ENCODE peak calls at places on chromosome 22, in five cellular contexts. D is ovary; P is CD8-positive, alpha-beta memory T cell; T is Caco-2; O is heart left ventricle. K is an unnamed sample.

GRCh38 chr22:37051629-37052385 is at the start of gene KCTD17:
- DNase-seq in D (peak; percentile 71), P (peak; percentile 79), T (peak; percentile 84), O (peak; percentile 79), K (peak; percentile 82)

GRCh38 chr22:27195516-27195915 is 538.1 kb downstream of the MIAT start:
- DNase-seq in D (no peak), P (no peak), T (no peak), O (no peak), K (no peak)

GRCh38 chr22:39264344-39265116 is 19.7 kb upstream of the PDGFB start:
- DNase-seq in D (no peak), P (no peak), T (no peak), O (peak; percentile 65), K (no peak)

GRCh38 chr22:17767236-17768065 is 6.8 kb downstream of the BID start:
- DNase-seq in D (no peak), P (peak; percentile 72), T (no peak), O (no peak), K (no peak)

GRCh38 chr22:36052505-36052941 is 23.9 kb upstream of the RBFOX2 start:
- DNase-seq in D (no peak), P (no peak), T (peak; percentile 65), O (no peak), K (no peak)

GRCh38 chr22:46984751-46985506 is 222.5 kb downstream of the TBC1D22A start:
- DNase-seq in D (no peak), P (no peak), T (no peak), O (no peak), K (peak; percentile 54)

GRCh38 chr22:40179535-40179934 is 1.8 kb downstream of the TNRC6B start:
- DNase-seq in D (no peak), P (no peak), T (no peak), O (no peak), K (no peak)

GRCh38 chr22:23563111-23563510 is 17.0 kb downstream of the IGLL1 start:
- DNase-seq in D (no peak), P (no peak), T (no peak), O (no peak), K (no peak)

GRCh38 chr22:35443338-35443737 is 43.4 kb downstream of the MCM5 start:
- DNase-seq in D (no peak), P (no peak), T (no peak), O (no peak), K (no peak)

GRCh38 chr22:27997538-27997937 is 78.5 kb upstream of the PITPNB start:
- DNase-seq in D (no peak), P (no peak), T (no peak), O (peak; percentile 6), K (no peak)

GRCh38 chr22:27727673-27728451 is 73.7 kb downstream of the MN1 start:
- DNase-seq in D (no peak), P (no peak), T (no peak), O (no peak), K (no peak)

GRCh38 chr22:24134090-24134846 is 47.0 kb upstream of the SUSD2 start:
- DNase-seq in D (peak; percentile 57), P (peak; percentile 93), T (no peak), O (no peak), K (no peak)

GRCh38 chr22:23898006-23898974 is 4.1 kb downstream of the MIF start:
- DNase-seq in D (no peak), P (no peak), T (no peak), O (no peak), K (no peak)

GRCh38 chr22:37483594-37484114 is 2.5 kb downstream of the MFNG start:
- DNase-seq in D (no peak), P (no peak), T (no peak), O (no peak), K (no peak)

GRCh38 chr22:37218771-37219411 is 6.6 kb upstream of the SSTR3 start:
- DNase-seq in D (no peak), P (peak; percentile 86), T (no peak), O (no peak), K (no peak)

GRCh38 chr22:31348766-31349165 is 2.6 kb upstream of the PATZ1 start:
- DNase-seq in D (no peak), P (no peak), T (no peak), O (no peak), K (no peak)

GRCh38 chr22:47605441-47605840 is 843.0 kb downstream of the TBC1D22A start:
- DNase-seq in D (no peak), P (no peak), T (no peak), O (no peak), K (no peak)

GRCh38 chr22:32528984-32529982 is 54.7 kb downstream of the FBXO7 start:
- DNase-seq in D (peak; percentile 93), P (peak; percentile 63), T (peak; percentile 82), O (peak; percentile 91), K (peak; percentile 89)

GRCh38 chr22:21682385-21683175 is 16.8 kb downstream of the PPIL2 start:
- DNase-seq in D (no peak), P (no peak), T (no peak), O (no peak), K (no peak)

GRCh38 chr22:23180893-23181762 is 819 bp downstream of the BCR start:
- DNase-seq in D (no peak), P (peak; percentile 64), T (peak; percentile 22), O (no peak), K (no peak)

GRCh38 chr22:23826510-23827350 is 12.1 kb downstream of the DERL3 start:
- DNase-seq in D (no peak), P (no peak), T (no peak), O (peak; percentile 58), K (no peak)

GRCh38 chr22:23419151-23419550 is 160.9 kb downstream of the IGLL1 start:
- DNase-seq in D (no peak), P (no peak), T (no peak), O (no peak), K (no peak)

GRCh38 chr22:32971252-32971651 is 86.9 kb downstream of the SYN3 start:
- DNase-seq in D (no peak), P (no peak), T (no peak), O (no peak), K (no peak)

GRCh38 chr22:38282397-38282796 is 9.6 kb upstream of the TMEM184B start:
- DNase-seq in D (no peak), P (no peak), T (no peak), O (no peak), K (no peak)

GRCh38 chr22:43256569-43257360 is 69.8 kb upstream of the TTLL12 start:
- DNase-seq in D (no peak), P (no peak), T (no peak), O (no peak), K (no peak)
- H3K4me3 ChIP-seq in D (no peak overlapping the region), P (no peak overlapping the region), T (no peak overlapping the region), O (no peak overlapping the region), K (no peak overlapping the region)

GRCh38 chr22:19885841-19886592 is 31.3 kb upstream of the GNB1L start:
- DNase-seq in D (no peak), P (no peak), T (no peak), O (peak; percentile 9), K (no peak)

GRCh38 chr22:19888131-19888746 is 33.6 kb upstream of the GNB1L start:
- DNase-seq in D (no peak), P (no peak), T (no peak), O (peak; percentile 9), K (no peak)

GRCh38 chr22:19884954-19885751 is 30.5 kb upstream of the GNB1L start:
- DNase-seq in D (no peak), P (no peak), T (no peak), O (peak; percentile 11), K (no peak)

GRCh38 chr22:19887251-19887985 is 32.7 kb upstream of the GNB1L start:
- DNase-seq in D (no peak), P (peak; percentile 29), T (no peak), O (peak; percentile 18), K (no peak)

GRCh38 chr22:19886605-19887250 is 32.1 kb upstream of the GNB1L start:
- DNase-seq in D (no peak), P (peak; percentile 31), T (no peak), O (peak; percentile 35), K (peak; percentile 70)
- H3K4me3 ChIP-seq in D (no peak overlapping the region), P (peak overlapping the region; percentile 5), T (no peak overlapping the region), O (no peak overlapping the region), K (no peak overlapping the region)

GRCh38 chr22:44026066-44026629 is 2.0 kb downstream of the PARVB start:
- DNase-seq in D (no peak), P (no peak), T (no peak), O (peak; percentile 59), K (no peak)

GRCh38 chr22:44023404-44024287 is 456 bp upstream of the PARVB start:
- DNase-seq in D (peak; percentile 36), P (no peak), T (peak; percentile 66), O (peak; percentile 75), K (peak; percentile 65)

GRCh38 chr22:44024288-44024908 is at the start of gene PARVB:
- DNase-seq in D (peak; percentile 28), P (no peak), T (peak; percentile 39), O (peak; percentile 47), K (peak; percentile 47)

GRCh38 chr22:44026630-44027511 is 2.8 kb downstream of the PARVB start:
- DNase-seq in D (peak; percentile 42), P (peak; percentile 81), T (no peak), O (peak; percentile 90), K (peak; percentile 62)

DNA sequence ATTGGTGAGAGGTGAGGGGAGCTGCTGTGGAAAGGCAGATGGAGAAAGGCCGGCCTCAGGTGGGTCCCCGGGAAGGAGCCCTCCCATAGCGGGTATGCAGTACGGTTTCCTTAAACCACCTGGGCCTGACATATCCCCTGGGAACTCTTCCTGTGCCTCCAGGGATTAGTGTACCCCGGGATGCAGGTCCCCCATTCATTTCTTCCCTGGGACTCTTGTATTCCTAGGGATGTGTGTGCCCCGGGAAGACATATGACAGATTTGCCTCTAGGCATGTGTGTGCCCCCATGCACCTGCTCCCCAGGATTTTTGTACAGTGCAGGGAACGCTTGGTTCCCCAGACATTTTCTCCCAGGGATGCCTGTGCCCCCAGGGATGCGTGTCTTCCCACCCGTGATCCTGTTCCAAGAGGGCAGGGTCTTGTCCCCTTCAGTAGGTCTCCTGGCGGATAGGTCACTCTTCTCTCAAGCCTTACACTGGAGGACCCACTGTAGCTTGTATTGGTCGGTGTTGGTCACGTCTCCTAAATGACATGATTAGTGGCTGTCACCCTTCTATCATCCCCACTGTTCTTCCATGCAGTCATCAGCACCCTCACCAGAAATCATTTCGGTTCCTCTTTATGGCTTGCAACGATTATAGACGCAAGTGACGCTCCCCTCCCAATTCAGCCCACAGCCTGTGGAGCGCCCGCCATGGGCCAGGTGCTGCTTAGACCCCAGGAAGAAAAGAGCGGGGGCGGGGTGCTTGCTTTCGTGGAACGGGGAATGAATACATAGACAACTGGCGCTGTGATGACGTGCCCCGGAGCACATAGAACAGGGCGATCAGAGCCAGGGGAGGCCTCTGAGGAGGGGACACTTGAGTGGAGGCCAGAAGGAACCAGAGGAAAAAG is 1.3 kb downstream of the PARVB start:
- DNase-seq in D (peak; percentile 33), P (no peak), T (no peak), O (peak; percentile 67), K (no peak)
- H3K4me3 ChIP-seq in D (no peak overlapping the region), P (peak overlapping the region; percentile 17), T (peak overlapping the region; percentile 83), O (peak overlapping the region; percentile 77), K (peak overlapping the region; percentile 41)

DNA sequence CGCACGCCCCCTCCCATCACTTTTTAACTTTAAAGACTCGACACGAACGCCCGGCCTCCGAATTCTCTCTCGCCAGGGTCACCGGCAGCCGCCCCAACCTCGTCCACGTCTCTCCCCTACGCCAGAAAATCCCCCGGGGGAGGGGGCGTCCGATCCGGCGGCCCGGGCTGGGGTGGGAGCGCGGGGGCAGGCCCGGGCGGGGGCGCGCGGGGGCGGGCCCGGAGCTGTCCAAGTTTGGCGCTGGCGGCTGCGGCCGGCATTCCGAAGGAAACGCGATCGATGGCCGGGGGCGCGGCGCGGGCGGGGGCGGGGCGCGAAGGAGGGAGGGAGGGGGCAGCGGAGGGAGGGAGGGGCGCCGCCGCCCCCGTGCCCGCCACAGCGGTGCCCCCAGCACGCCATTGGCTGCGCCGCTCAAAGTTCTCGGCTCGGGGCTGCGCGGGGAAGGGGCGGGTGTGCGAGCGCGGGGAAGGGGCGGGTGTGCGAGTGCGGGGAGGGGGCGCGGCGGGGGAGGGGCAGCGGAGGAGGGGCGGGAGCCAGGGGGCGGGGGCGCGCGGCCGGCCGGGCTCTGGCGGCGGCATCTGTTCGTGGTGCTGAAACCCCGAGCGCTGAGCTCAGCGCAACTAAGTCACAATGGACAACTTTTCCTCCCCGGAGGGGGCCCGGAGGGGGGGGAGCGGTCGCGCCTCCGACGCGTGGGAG is 2.4 kb downstream of the PHF21B start:
- DNase-seq in D (peak; percentile 66), P (no peak), T (peak; percentile 70), O (no peak), K (peak; percentile 94)
- H3K4me3 ChIP-seq in D (peak overlapping the region; percentile 46), P (no peak overlapping the region), T (peak overlapping the region; percentile 40), O (peak overlapping the region; percentile 54), K (peak overlapping the region; percentile 66)

K was measured in cardiac muscle cell.